ENCODE peak calls at places on chromosomes 6 and 20, in seven cellular contexts. One of them, this sample, is unnamed. For H3K36me3 and H3K27me3, the result is how much of the 10 kb centered on the place peaks cover.

GRCh38 chr20:62246431-62246830 is 8.1 kb downstream of the OSBPL2 start:
- DNase-seq in left ventricle myocardium inferior: no peak
- DNase-seq in mesenchymal stem cell: no peak
- DNase-seq in cardiac muscle cell: no peak
- DNase-seq in neural progenitor cell: no peak
- DNase-seq in lower lobe of right lung: no peak
- DNase-seq in A673: no peak
- DNase-seq in this sample: no peak

GRCh38 chr6:17714879-17715860 is 8.4 kb upstream of the NUP153 start:
- DNase-seq in left ventricle myocardium inferior: no peak
- DNase-seq in mesenchymal stem cell: peak
- DNase-seq in cardiac muscle cell: no peak
- DNase-seq in neural progenitor cell: no peak
- DNase-seq in lower lobe of right lung: no peak
- DNase-seq in A673: peak
- DNase-seq in this sample: no peak

GRCh38 chr6:168133186-168133585 is 54.2 kb upstream of the FRMD1 start:
- DNase-seq in left ventricle myocardium inferior: peak
- DNase-seq in mesenchymal stem cell: peak
- DNase-seq in cardiac muscle cell: no peak
- DNase-seq in neural progenitor cell: peak
- DNase-seq in lower lobe of right lung: no peak
- DNase-seq in A673: no peak
- DNase-seq in this sample: peak

GRCh38 chr20:33653900-33654596 is 8.1 kb upstream of the C20orf144 start:
- DNase-seq in left ventricle myocardium inferior: peak
- DNase-seq in mesenchymal stem cell: no peak
- DNase-seq in cardiac muscle cell: no peak
- DNase-seq in neural progenitor cell: no peak
- DNase-seq in lower lobe of right lung: peak
- DNase-seq in A673: no peak
- DNase-seq in this sample: peak

GRCh38 chr6:143410859-143411270 is 39.6 kb downstream of the ADAT2 start:
- DNase-seq in left ventricle myocardium inferior: no peak
- DNase-seq in mesenchymal stem cell: no peak
- DNase-seq in cardiac muscle cell: no peak
- DNase-seq in neural progenitor cell: no peak
- DNase-seq in lower lobe of right lung: no peak
- DNase-seq in A673: no peak
- DNase-seq in this sample: no peak

GRCh38 chr20:20711413-20711812 is 1.0 kb downstream of the RALGAPA2 start:
- DNase-seq in left ventricle myocardium inferior: no peak
- DNase-seq in mesenchymal stem cell: no peak
- DNase-seq in cardiac muscle cell: no peak
- DNase-seq in neural progenitor cell: no peak
- DNase-seq in lower lobe of right lung: no peak
- DNase-seq in A673: no peak
- DNase-seq in this sample: peak

GRCh38 chr6:31489046-31489445 is 8.9 kb upstream of the MICB start:
- DNase-seq in left ventricle myocardium inferior: no peak
- DNase-seq in mesenchymal stem cell: no peak
- DNase-seq in cardiac muscle cell: no peak
- DNase-seq in neural progenitor cell: no peak
- DNase-seq in lower lobe of right lung: no peak
- DNase-seq in A673: no peak
- DNase-seq in this sample: no peak

GRCh38 chr20:3276400-3277015 is 37.5 kb upstream of the SLC4A11 start:
- DNase-seq in left ventricle myocardium inferior: no peak
- DNase-seq in mesenchymal stem cell: peak
- DNase-seq in cardiac muscle cell: peak
- DNase-seq in neural progenitor cell: peak
- DNase-seq in lower lobe of right lung: no peak
- DNase-seq in A673: no peak
- DNase-seq in this sample: peak

GRCh38 chr6:7671076-7671475 is 54.8 kb upstream of the BMP6 start:
- DNase-seq in left ventricle myocardium inferior: no peak
- DNase-seq in mesenchymal stem cell: peak
- DNase-seq in cardiac muscle cell: no peak
- DNase-seq in neural progenitor cell: no peak
- DNase-seq in lower lobe of right lung: no peak
- DNase-seq in A673: peak
- DNase-seq in this sample: no peak

DNA sequence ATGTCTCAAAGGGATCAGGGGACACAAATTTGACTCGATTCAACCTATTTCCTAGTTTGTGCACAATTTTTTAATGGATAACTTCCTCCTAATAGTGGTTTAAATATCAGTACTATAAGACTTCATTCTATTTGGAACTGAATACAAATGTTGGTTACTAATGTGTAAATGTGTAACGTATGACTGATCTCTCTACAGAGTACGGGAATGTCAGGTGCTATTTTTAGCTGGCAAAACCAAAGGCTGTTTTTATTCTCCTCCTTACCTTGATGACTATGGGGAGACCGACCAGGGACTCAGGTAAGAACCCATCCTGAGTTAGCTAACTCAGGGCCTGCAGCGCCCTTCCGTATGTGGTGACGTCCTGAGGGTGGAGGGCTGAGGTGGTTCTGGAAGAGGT is 33.0 kb downstream of the PRPH2 start:
- DNase-seq in left ventricle myocardium inferior: no peak
- DNase-seq in mesenchymal stem cell: no peak
- DNase-seq in cardiac muscle cell: no peak
- DNase-seq in neural progenitor cell: no peak
- DNase-seq in lower lobe of right lung: no peak
- DNase-seq in A673: no peak
- DNase-seq in this sample: no peak
- H3K36me3 ChIP-seq in left ventricle myocardium inferior: half or more
- H3K36me3 ChIP-seq in mesenchymal stem cell: half or more
- H3K36me3 ChIP-seq in cardiac muscle cell: half or more
- H3K36me3 ChIP-seq in neural progenitor cell: under half
- H3K36me3 ChIP-seq in lower lobe of right lung: half or more
- H3K36me3 ChIP-seq in A673: half or more
- H3K36me3 ChIP-seq in this sample: under half

GRCh38 chr6:44269921-44270525 is at the start of gene TMEM151B:
- DNase-seq in left ventricle myocardium inferior: no peak
- DNase-seq in mesenchymal stem cell: no peak
- DNase-seq in cardiac muscle cell: no peak
- DNase-seq in neural progenitor cell: peak
- DNase-seq in lower lobe of right lung: no peak
- DNase-seq in A673: peak
- DNase-seq in this sample: peak
- H3K4me3 ChIP-seq in left ventricle myocardium inferior: peak
- H3K4me3 ChIP-seq in mesenchymal stem cell: no peak
- H3K4me3 ChIP-seq in cardiac muscle cell: peak
- H3K4me3 ChIP-seq in neural progenitor cell: peak
- H3K4me3 ChIP-seq in lower lobe of right lung: peak
- H3K4me3 ChIP-seq in A673: peak
- H3K4me3 ChIP-seq in this sample: peak

GRCh38 chr6:34036357-34037069 is 109.4 kb downstream of the GRM4 start:
- DNase-seq in left ventricle myocardium inferior: no peak
- DNase-seq in mesenchymal stem cell: no peak
- DNase-seq in cardiac muscle cell: no peak
- DNase-seq in neural progenitor cell: no peak
- DNase-seq in lower lobe of right lung: no peak
- DNase-seq in A673: no peak
- DNase-seq in this sample: no peak

GRCh38 chr6:34035704-34036356 is 110.1 kb downstream of the GRM4 start:
- DNase-seq in left ventricle myocardium inferior: no peak
- DNase-seq in mesenchymal stem cell: no peak
- DNase-seq in cardiac muscle cell: no peak
- DNase-seq in neural progenitor cell: no peak
- DNase-seq in lower lobe of right lung: no peak
- DNase-seq in A673: no peak
- DNase-seq in this sample: no peak

GRCh38 chr6:34032856-34033255 is 113.0 kb downstream of the GRM4 start:
- DNase-seq in left ventricle myocardium inferior: no peak
- DNase-seq in mesenchymal stem cell: no peak
- DNase-seq in cardiac muscle cell: no peak
- DNase-seq in neural progenitor cell: no peak
- DNase-seq in lower lobe of right lung: no peak
- DNase-seq in A673: no peak
- DNase-seq in this sample: no peak

GRCh38 chr6:34031567-34032383 is 114.1 kb downstream of the GRM4 start:
- DNase-seq in left ventricle myocardium inferior: no peak
- DNase-seq in mesenchymal stem cell: no peak
- DNase-seq in cardiac muscle cell: no peak
- DNase-seq in neural progenitor cell: no peak
- DNase-seq in lower lobe of right lung: no peak
- DNase-seq in A673: no peak
- DNase-seq in this sample: no peak

GRCh38 chr6:34035161-34035560 is 110.7 kb downstream of the GRM4 start:
- DNase-seq in left ventricle myocardium inferior: no peak
- DNase-seq in mesenchymal stem cell: no peak
- DNase-seq in cardiac muscle cell: no peak
- DNase-seq in neural progenitor cell: no peak
- DNase-seq in lower lobe of right lung: no peak
- DNase-seq in A673: no peak
- DNase-seq in this sample: no peak
- H3K27me3 ChIP-seq in left ventricle myocardium inferior: half or more
- H3K27me3 ChIP-seq in mesenchymal stem cell: under half
- H3K27me3 ChIP-seq in cardiac muscle cell: under half
- H3K27me3 ChIP-seq in neural progenitor cell: under half
- H3K27me3 ChIP-seq in lower lobe of right lung: under half
- H3K27me3 ChIP-seq in A673: under half
- H3K27me3 ChIP-seq in this sample: under half

GRCh38 chr20:31527266-31527665 is 13.0 kb downstream of the HM13 start:
- DNase-seq in left ventricle myocardium inferior: no peak
- DNase-seq in mesenchymal stem cell: no peak
- DNase-seq in cardiac muscle cell: no peak
- DNase-seq in neural progenitor cell: no peak
- DNase-seq in lower lobe of right lung: no peak
- DNase-seq in A673: no peak
- DNase-seq in this sample: peak
- H3K36me3 ChIP-seq in left ventricle myocardium inferior: half or more
- H3K36me3 ChIP-seq in mesenchymal stem cell: half or more
- H3K36me3 ChIP-seq in cardiac muscle cell: under half
- H3K36me3 ChIP-seq in neural progenitor cell: under half
- H3K36me3 ChIP-seq in lower lobe of right lung: half or more
- H3K36me3 ChIP-seq in A673: under half
- H3K36me3 ChIP-seq in this sample: under half

DNA sequence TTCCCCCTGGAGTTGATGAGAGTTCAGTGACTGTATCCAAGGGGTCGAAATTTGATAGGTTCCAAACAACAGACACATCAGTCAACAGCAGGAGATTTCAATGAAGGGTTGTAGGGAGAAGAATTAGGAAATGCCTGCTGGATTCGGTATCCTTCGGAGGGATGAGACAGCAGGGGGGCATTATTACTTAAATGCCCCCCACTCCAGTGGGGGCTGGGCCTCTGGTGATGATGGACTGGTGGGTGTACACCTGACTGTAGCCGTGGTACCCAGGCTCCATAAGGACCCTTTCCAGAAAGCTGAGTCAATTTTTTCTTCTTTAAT is 41.2 kb downstream of the ZMYND8 start:
- DNase-seq in left ventricle myocardium inferior: no peak
- DNase-seq in mesenchymal stem cell: peak
- DNase-seq in cardiac muscle cell: no peak
- DNase-seq in neural progenitor cell: peak
- DNase-seq in lower lobe of right lung: no peak
- DNase-seq in A673: peak
- DNase-seq in this sample: peak
- H3K4me3 ChIP-seq in left ventricle myocardium inferior: no peak
- H3K4me3 ChIP-seq in mesenchymal stem cell: peak
- H3K4me3 ChIP-seq in cardiac muscle cell: no peak
- H3K4me3 ChIP-seq in neural progenitor cell: no peak
- H3K4me3 ChIP-seq in lower lobe of right lung: no peak
- H3K4me3 ChIP-seq in A673: no peak
- H3K4me3 ChIP-seq in this sample: no peak

This sample was measured in H7.